ENCODE peak calls at places on chromosomes 5 and 9, in eight cellular contexts. F is hepatocyte; A is AG09319; X is HT1080; W is SHP77; C is anterior cingulate cortex; Y is stimulated activated CD4-positive, alpha-beta T cell treated with anti-CD3 and anti-CD28 coated beads, Interleukin-12 subunit alpha, Interleukin-12 subunit beta, amount 100 ng/mL, for 4 hours; S is HTR-8/SVneo. R is an unnamed sample.

GRCh38 chr9:89414670-89415069 is 83.2 kb downstream of the SEMA4D start:
- DNase-seq in A (no peak), W (no peak), S (no peak), Y (no peak), X (no peak), F (no peak), C (no peak), R (no peak)

GRCh38 chr9:89605181-89606048 is 603 bp downstream of the GADD45G start:
- DNase-seq in C (peak; percentile 66), W (no peak), A (no peak), F (peak; percentile 77), Y (peak; percentile 60), X (no peak), S (no peak), R (peak; percentile 19)

GRCh38 chr9:110069326-110070248 is 138.4 kb downstream of the C9orf152 start:
- DNase-seq in W (no peak), Y (no peak), S (peak; percentile 54), C (no peak), A (peak; percentile 84), F (no peak), X (peak; percentile 97), R (peak; percentile 54)

GRCh38 chr9:83432104-83432627 is 106.0 kb downstream of the FRMD3 start:
- DNase-seq in Y (no peak), C (peak; percentile 45), W (no peak), X (peak; percentile 81), S (peak; percentile 10), A (no peak), F (no peak), R (peak; percentile 91)

GRCh38 chr5:73902327-73903051 is 276.5 kb downstream of the ARHGEF28 start:
- DNase-seq in A (peak; percentile 54), F (peak; percentile 72), X (peak; percentile 36), C (no peak), Y (no peak), W (peak; percentile 58), S (peak; percentile 54), R (peak; percentile 60)

GRCh38 chr9:38301376-38302106 is 91.0 kb upstream of the ALDH1B1 start:
- DNase-seq in C (no peak), S (no peak), X (no peak), A (no peak), F (no peak), W (no peak), Y (no peak), R (no peak)

GRCh38 chr5:6461006-6461405 is 12.3 kb downstream of the UBE2QL1 start:
- DNase-seq in C (no peak), F (no peak), W (no peak), Y (no peak), A (no peak), S (no peak), X (no peak), R (no peak)

GRCh38 chr9:105151686-105151995 is 92.8 kb upstream of the SLC44A1 start:
- DNase-seq in F (no peak), S (no peak), C (no peak), W (no peak), A (no peak), Y (no peak), X (no peak), R (no peak)

GRCh38 chr9:105138306-105138801 is 106.1 kb upstream of the SLC44A1 start:
- DNase-seq in F (peak; percentile 55), X (no peak), A (no peak), W (no peak), C (no peak), Y (no peak), S (no peak), R (peak; percentile 23)

GRCh38 chr5:68740204-68740910 is 353.5 kb upstream of the SLC30A5 start:
- DNase-seq in F (no peak), W (no peak), S (no peak), C (no peak), A (no peak), Y (no peak), X (no peak), R (no peak)

GRCh38 chr5:172659909-172660628 is 19.0 kb downstream of the NEURL1B start:
- DNase-seq in W (peak; percentile 86), A (peak; percentile 54), C (peak; percentile 76), Y (no peak), X (peak; percentile 60), S (peak; percentile 89), F (peak; percentile 92), R (peak; percentile 39)

GRCh38 chr9:37471942-37472679 is 6.9 kb upstream of the ZBTB5 start:
- DNase-seq in Y (no peak), W (no peak), S (peak; percentile 85), F (peak; percentile 76), A (peak; percentile 72), X (peak; percentile 98), C (no peak), R (peak; percentile 94)

GRCh38 chr5:76607353-76607871 is 15.8 kb downstream of the F2RL2 start:
- DNase-seq in W (no peak), A (no peak), C (no peak), S (no peak), Y (no peak), F (peak; percentile 14), X (no peak), R (no peak)

GRCh38 chr9:105636331-105636730 is 25.9 kb upstream of the TAL2 start:
- DNase-seq in A (no peak), X (no peak), F (no peak), Y (no peak), W (no peak), C (no peak), S (no peak), R (no peak)

GRCh38 chr5:103258957-103259704 is 568 bp downstream of the MACIR start:
- DNase-seq in A (no peak), Y (peak; percentile 49), X (peak; percentile 56), W (peak; percentile 69), F (peak; percentile 73), C (peak; percentile 67), S (peak; percentile 23), R (peak; percentile 48)

GRCh38 chr9:83013867-83014605 is 48.9 kb downstream of the RASEF start:
- DNase-seq in A (peak; percentile 7), F (no peak), C (no peak), Y (no peak), X (peak; percentile 78), W (no peak), S (no peak), R (peak; percentile 55)

GRCh38 chr5:162323471-162323870 is 255.9 kb downstream of the GABRG2 start:
- DNase-seq in C (no peak), Y (no peak), F (peak; percentile 53), X (peak; percentile 17), S (peak; percentile 0), W (no peak), A (no peak), R (peak; percentile 60)

GRCh38 chr5:102290004-102290403 is 6.1 kb downstream of the SLCO4C1 start:
- DNase-seq in W (no peak), Y (no peak), X (no peak), F (no peak), S (no peak), C (no peak), A (no peak), R (no peak)

GRCh38 chr5:138647261-138647788 is 72.1 kb upstream of the HSPA9 start:
- DNase-seq in Y (no peak), X (no peak), F (no peak), C (no peak), W (no peak), S (no peak), A (no peak), R (no peak)

GRCh38 chr5:138641547-138642298 is 66.5 kb upstream of the HSPA9 start:
- DNase-seq in A (no peak), C (peak; percentile 55), Y (peak; percentile 74), F (peak; percentile 84), X (peak; percentile 60), W (peak; percentile 80), S (peak; percentile 72), R (peak; percentile 42)

R was measured in H4.